ENCODE peak calls at places on chromosome 12, in five cellular contexts. N, B, U, X and I are unnamed samples. For H3K27me3, the result is how much of the 10 kb centered on the place peaks cover.

GRCh38 chr12:89783321-89784060 is 74.9 kb upstream of the ATP2B1 start:
- DNase-seq in N (no peak), B (no peak), U (no peak), X (no peak), I (no peak)

GRCh38 chr12:26281320-26281719 is 85.9 kb downstream of the SSPN start:
- DNase-seq in N (peak), B (no peak), U (no peak), X (no peak), I (no peak)

GRCh38 chr12:15180325-15180724 is 40.9 kb downstream of the RERG start:
- DNase-seq in N (no peak), B (no peak), U (no peak), X (no peak), I (no peak)

GRCh38 chr12:67222302-67222701 is 46.9 kb upstream of the CAND1 start:
- DNase-seq in N (peak), B (no peak), U (no peak), X (no peak), I (no peak)

GRCh38 chr12:28489256-28489655 is 299.0 kb downstream of the CCDC91 start:
- DNase-seq in N (no peak), B (no peak), U (no peak), X (no peak), I (no peak)

GRCh38 chr12:546920-547845 is 87.4 kb downstream of the B4GALNT3 start:
- DNase-seq in N (peak), B (peak), U (peak), X (no peak), I (peak)

GRCh38 chr12:14167005-14167628 is 185.7 kb upstream of the GRIN2B start:
- DNase-seq in N (peak), B (no peak), U (peak), X (peak), I (peak)

GRCh38 chr12:69569236-69569635 is 16.0 kb upstream of the CCT2 start:
- DNase-seq in N (no peak), B (no peak), U (no peak), X (no peak), I (no peak)

GRCh38 chr12:63991036-63991547 is 146.6 kb downstream of the SRGAP1 start:
- DNase-seq in N (no peak), B (no peak), U (no peak), X (no peak), I (no peak)

GRCh38 chr12:124130717-124131670 is 158.0 kb downstream of the ZNF664 start:
- DNase-seq in N (no peak), B (no peak), U (no peak), X (no peak), I (no peak)

GRCh38 chr12:128803788-128804187 is 20.0 kb downstream of the SLC15A4 start:
- DNase-seq in N (no peak), B (no peak), U (no peak), X (no peak), I (no peak)

GRCh38 chr12:88957358-88957757 is 377.1 kb upstream of the KITLG start:
- DNase-seq in N (no peak), B (no peak), U (no peak), X (no peak), I (no peak)

GRCh38 chr12:122079038-122079531 is 529 bp downstream of the MLXIP start:
- DNase-seq in N (peak), B (no peak), U (no peak), X (no peak), I (no peak)

GRCh38 chr12:89210277-89210676 is 142.0 kb downstream of the DUSP6 start:
- DNase-seq in N (no peak), B (no peak), U (no peak), X (no peak), I (no peak)

GRCh38 chr12:85155791-85156190 is 119.6 kb downstream of the LRRIQ1 start:
- DNase-seq in N (no peak), B (no peak), U (no peak), X (no peak), I (no peak)

GRCh38 chr12:120700863-120701262 is 9.4 kb upstream of the UNC119B start:
- DNase-seq in N (peak), B (no peak), U (no peak), X (no peak), I (no peak)

GRCh38 chr12:120697344-120697743 is 10.4 kb downstream of the MLEC start:
- DNase-seq in N (no peak), B (no peak), U (no peak), X (no peak), I (no peak)

GRCh38 chr12:120696599-120696998 is 9.7 kb downstream of the MLEC start:
- DNase-seq in N (no peak), B (no peak), U (no peak), X (no peak), I (no peak)

GRCh38 chr12:120699553-120699952 is 10.7 kb upstream of the UNC119B start:
- DNase-seq in N (no peak), B (no peak), U (no peak), X (no peak), I (no peak)

GRCh38 chr12:120698677-120699076 is 11.6 kb upstream of the UNC119B start:
- DNase-seq in N (no peak), B (no peak), U (no peak), X (no peak), I (no peak)
- H3K27ac ChIP-seq in N (peak), B (peak), U (no peak), X (no peak), I (no peak)

DNA sequence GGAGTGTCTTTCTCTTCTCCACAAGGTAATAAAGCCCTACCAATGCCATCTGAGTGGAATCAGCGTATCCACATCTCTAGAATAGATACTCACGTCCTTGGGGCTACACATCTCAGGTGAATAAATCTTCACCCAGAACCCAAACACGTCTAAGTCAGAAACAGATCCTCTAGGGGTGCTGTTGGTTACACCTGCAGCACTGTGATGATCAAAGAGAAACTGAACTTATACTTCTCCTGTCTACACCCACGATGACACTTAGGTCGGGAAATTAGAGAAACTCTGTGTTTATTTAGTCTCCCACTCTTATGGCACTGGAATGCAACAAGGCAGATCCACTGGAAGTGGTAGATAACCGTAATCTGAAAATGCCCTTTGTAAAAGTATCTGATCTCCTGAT is 46.2 kb downstream of the WIF1 start:
- DNase-seq in N (no peak), B (no peak), U (no peak), X (no peak), I (no peak)
- H3K27me3 ChIP-seq in N (under half), B (under half), U (under half), X (under half), I (under half)

GRCh38 chr12:2894961-2895360 is 4.3 kb downstream of the TULP3 start:
- DNase-seq in N (no peak), B (no peak), U (no peak), X (no peak), I (no peak)

GRCh38 chr12:2891240-2892053 is 756 bp downstream of the TULP3 start:
- DNase-seq in N (peak), B (peak), U (peak), X (no peak), I (peak)

GRCh38 chr12:2892246-2892645 is 1.6 kb downstream of the TULP3 start:
- DNase-seq in N (no peak), B (no peak), U (no peak), X (no peak), I (no peak)

GRCh38 chr12:2890388-2891239 is at the start of gene TULP3:
- DNase-seq in N (peak), B (peak), U (peak), X (peak), I (peak)

DNA sequence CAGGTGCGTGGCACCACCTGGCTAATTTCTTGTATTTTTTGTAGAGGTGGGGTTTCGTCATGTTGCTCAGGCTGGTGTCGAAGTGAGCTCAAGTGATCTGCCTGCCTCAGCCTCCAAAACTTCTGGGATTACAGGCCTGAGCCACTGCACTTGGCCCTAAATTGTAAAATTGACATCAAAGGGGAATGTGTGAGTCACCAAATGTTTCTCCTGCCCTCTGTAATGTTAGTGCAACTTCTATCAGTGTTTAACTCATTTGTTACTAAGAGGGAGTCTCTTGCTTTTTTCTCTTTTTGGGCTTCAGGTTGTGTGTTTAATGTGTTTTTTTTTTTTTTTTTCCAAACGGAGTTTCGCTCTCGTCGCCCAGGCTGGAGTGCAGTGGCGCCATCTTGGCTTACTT is 2.3 kb downstream of the TULP3 start:
- DNase-seq in N (no peak), B (no peak), U (peak), X (no peak), I (peak)
- H3K4me3 ChIP-seq in N (no peak), B (no peak), U (no peak), X (no peak), I (no peak)

GRCh38 chr12:109880049-109880931 is at the start of gene GLTP:
- DNase-seq in N (peak), B (peak), U (peak), X (peak), I (peak)
- H3K27ac ChIP-seq in N (peak), B (peak), U (peak), X (peak), I (peak)

GRCh38 chr12:3493225-3494049 is 2.4 kb downstream of the PRMT8 start:
- DNase-seq in N (peak), B (peak), U (no peak), X (no peak), I (no peak)

GRCh38 chr12:3492868-3493224 is 1.8 kb downstream of the PRMT8 start:
- DNase-seq in N (no peak), B (no peak), U (no peak), X (no peak), I (no peak)

GRCh38 chr12:3489057-3489456 is 1.9 kb upstream of the PRMT8 start:
- DNase-seq in N (no peak), B (no peak), U (no peak), X (no peak), I (no peak)

GRCh38 chr12:3490848-3491382 is at the start of gene PRMT8:
- DNase-seq in N (peak), B (no peak), U (no peak), X (no peak), I (no peak)

DNA sequence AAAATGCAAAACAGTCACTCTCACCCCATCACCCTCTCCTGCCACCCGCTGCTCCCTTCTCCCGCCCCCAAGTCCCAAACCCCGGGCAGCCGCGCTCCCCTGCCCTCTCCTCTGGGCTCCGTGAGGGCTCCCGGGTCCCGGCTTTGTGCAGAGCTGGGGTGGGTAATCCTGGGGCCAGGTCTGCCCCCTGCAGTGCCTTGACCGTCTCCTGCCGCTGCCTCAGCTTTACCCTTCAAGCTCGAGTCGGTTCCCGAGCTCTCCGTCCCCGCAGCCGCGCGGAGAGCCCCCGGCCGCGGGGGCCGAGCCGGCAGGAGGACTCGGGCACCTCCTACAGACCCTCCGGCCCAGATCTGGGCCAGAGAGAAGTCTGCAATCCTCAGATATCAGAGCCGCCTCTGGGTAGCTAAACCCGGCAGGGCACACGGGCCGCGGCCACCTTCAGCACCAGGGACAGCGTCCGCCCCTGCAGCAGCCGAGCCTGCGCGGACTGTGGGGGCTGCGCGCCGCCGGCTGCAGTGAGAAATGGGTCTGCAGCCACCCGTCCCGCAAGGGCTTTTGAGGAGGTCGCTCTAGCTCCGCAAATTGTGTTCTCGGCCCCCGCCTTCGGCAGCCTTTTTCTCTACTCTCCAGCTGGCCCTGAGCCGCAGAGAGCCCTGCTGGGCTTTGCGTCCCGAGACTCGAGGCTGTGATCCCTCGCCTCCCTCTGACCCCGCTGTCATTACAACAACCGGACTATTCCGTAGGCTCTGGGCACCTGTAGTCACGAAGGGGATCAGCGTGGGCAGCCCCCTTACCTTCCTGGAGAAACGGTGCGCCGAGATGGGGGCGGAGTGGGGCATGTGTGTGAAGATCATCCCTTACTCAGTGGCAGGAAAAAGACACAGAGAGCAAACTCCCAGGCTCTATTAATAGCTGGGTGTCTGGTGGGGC is 1.2 kb downstream of the PRMT8 start:
- DNase-seq in N (peak), B (peak), U (peak), X (no peak), I (peak)
- H3K27me3 ChIP-seq in N (under half), B (under half), U (under half), X (half or more), I (half or more)

GRCh38 chr12:50296554-50296953 is 13.2 kb upstream of the LIMA1 start:
- DNase-seq in N (no peak), B (no peak), U (no peak), X (no peak), I (no peak)
- H3K4me3 ChIP-seq in N (no peak), B (no peak), U (no peak), X (no peak), I (no peak)

GRCh38 chr12:10097521-10097920 is 1.3 kb downstream of the CLEC1A start:
- DNase-seq in N (no peak), B (no peak), U (no peak), X (no peak), I (no peak)
- H3K27ac ChIP-seq in N (peak), B (peak), U (peak), X (no peak), I (no peak)

GRCh38 chr12:54195736-54196347 is 7.1 kb upstream of the SMUG1 start:
- DNase-seq in N (no peak), B (no peak), U (no peak), X (no peak), I (no peak)

GRCh38 chr12:54195080-54195479 is 6.3 kb upstream of the SMUG1 start:
- DNase-seq in N (no peak), B (no peak), U (no peak), X (no peak), I (no peak)

GRCh38 chr12:54197037-54197909 is 8.5 kb upstream of the SMUG1 start:
- DNase-seq in N (no peak), B (no peak), U (no peak), X (no peak), I (no peak)

GRCh38 chr12:54199034-54199433 is 10.2 kb upstream of the SMUG1 start:
- DNase-seq in N (no peak), B (no peak), U (no peak), X (no peak), I (no peak)

DNA sequence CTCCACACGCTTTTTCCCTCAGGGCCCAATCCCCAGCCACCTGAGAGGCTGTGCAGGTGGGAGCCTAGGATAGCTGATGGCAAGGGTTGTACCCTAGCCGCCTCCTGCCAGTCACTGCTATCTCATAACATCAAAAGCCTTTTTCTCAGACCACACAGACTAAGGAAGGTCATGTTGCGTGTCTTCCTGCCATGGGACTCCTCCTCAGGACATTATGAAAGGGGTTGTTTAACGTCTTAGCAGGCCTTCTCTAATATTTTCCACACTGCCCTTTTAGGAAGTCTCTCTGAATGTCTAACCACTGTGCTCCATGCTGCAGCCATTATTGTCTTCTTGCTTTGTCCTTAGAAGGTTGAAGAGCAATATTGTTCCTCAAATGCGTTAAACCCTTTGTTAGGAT is 7.6 kb upstream of the SMUG1 start:
- DNase-seq in N (no peak), B (no peak), U (no peak), X (no peak), I (no peak)
- H3K27me3 ChIP-seq in N (under half), B (half or more), U (under half), X (under half), I (under half)

DNA sequence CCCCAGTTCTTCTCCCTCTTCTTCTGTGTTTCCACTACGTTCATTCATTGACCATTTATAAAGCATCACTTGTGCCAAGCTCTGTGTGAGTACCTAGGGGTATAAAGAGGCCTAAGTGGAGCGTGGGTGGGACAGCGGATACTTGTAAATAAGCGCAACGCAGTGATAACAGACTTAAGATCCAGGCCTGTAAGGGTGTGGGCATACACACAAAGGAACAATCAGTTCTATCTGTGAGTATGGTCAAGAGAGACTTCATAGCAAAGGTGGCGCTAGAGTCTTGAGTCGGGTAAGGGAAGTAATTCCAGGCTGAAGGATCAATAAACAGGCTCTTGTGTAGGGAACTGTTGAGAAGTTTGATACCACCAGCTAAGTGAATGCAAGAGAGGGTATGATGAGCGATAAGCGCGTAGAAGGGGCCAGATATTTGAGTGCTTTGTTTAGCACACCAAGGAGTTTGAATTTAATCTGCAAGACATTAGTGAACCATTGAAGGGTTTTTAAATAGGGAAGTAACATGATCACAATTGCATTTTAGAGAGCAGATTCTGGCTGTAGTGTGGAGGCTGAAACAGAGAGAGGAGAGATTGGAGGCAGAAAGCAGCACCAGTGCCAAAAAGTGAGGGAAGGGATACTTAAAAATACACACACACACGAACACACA is 1.0 kb upstream of the GXYLT1 start:
- DNase-seq in N (no peak), B (no peak), U (no peak), X (no peak), I (no peak)
- H3K4me3 ChIP-seq in N (no peak), B (peak), U (peak), X (peak), I (no peak)

GRCh38 chr12:105212431-105212830 is 23.5 kb downstream of the APPL2 start:
- DNase-seq in N (no peak), B (no peak), U (no peak), X (no peak), I (peak)
- H3K27ac ChIP-seq in N (no peak), B (no peak), U (no peak), X (no peak), I (peak)